ENCODE peak calls at places on chromosomes 11 and 22, in six cellular contexts. X is PC-9, R is PC-3, U is GM23338, Q is SK-N-SH, E is Karpas-422. L is an unnamed sample.

GRCh38 chr22:45124176-45124857 is 39.4 kb upstream of the NUP50 start:
- DNase-seq in X (no peak), R (no peak), U (no peak), Q (no peak), E (no peak), L (no peak)

GRCh38 chr11:121421149-121421906 is 30.8 kb upstream of the SORL1 start:
- DNase-seq in X (no peak), R (peak; percentile 71), U (peak; percentile 45), Q (no peak), E (peak; percentile 63), L (no peak)

GRCh38 chr11:46116007-46116711 is 5.1 kb downstream of the PHF21A start:
- DNase-seq in X (no peak), R (no peak), U (no peak), Q (no peak), E (no peak), L (no peak)

GRCh38 chr22:29727248-29727551 is 7.4 kb downstream of the CABP7 start:
- DNase-seq in X (no peak), R (no peak), U (peak; percentile 81), Q (peak; percentile 91), E (peak; percentile 73), L (no peak)

GRCh38 chr11:81975261-81975900 is 758.3 kb downstream of the FAM181B start:
- DNase-seq in X (no peak), R (no peak), U (no peak), Q (no peak), E (no peak), L (no peak)

GRCh38 chr11:131385763-131386394 is 15.5 kb downstream of the NTM start:
- DNase-seq in X (no peak), R (no peak), U (no peak), Q (no peak), E (no peak), L (no peak)

GRCh38 chr22:25564320-25564978 is at the start of gene GRK3:
- DNase-seq in X (peak; percentile 34), R (no peak), U (peak; percentile 75), Q (peak; percentile 95), E (peak; percentile 55), L (peak; percentile 44)

GRCh38 chr11:31645747-31646146 is 136.2 kb downstream of the ELP4 start:
- DNase-seq in X (peak; percentile 18), R (peak; percentile 86), U (no peak), Q (no peak), E (no peak), L (peak; percentile 33)

GRCh38 chr22:49509016-49509415 is 318.7 kb downstream of the BRD1 start:
- DNase-seq in X (no peak), R (no peak), U (no peak), Q (no peak), E (no peak), L (no peak)

GRCh38 chr11:65417702-65418430 is 4.7 kb upstream of the NEAT1 start:
- DNase-seq in X (peak; percentile 17), R (peak; percentile 9), U (no peak), Q (peak; percentile 41), E (peak; percentile 68), L (no peak)

GRCh38 chr22:28799834-28800307 is 498 bp downstream of the XBP1 start:
- DNase-seq in X (peak; percentile 45), R (peak; percentile 35), U (peak; percentile 60), Q (peak; percentile 84), E (peak; percentile 68), L (no peak)

GRCh38 chr11:66688561-66689534 is 11.2 kb upstream of the RBM4B start:
- DNase-seq in X (no peak), R (no peak), U (no peak), Q (peak; percentile 14), E (no peak), L (no peak)

GRCh38 chr11:92611157-92611556 is 358.3 kb upstream of the MTNR1B start:
- DNase-seq in X (no peak), R (no peak), U (peak; percentile 49), Q (no peak), E (no peak), L (no peak)

GRCh38 chr11:77619576-77620198 is 17.9 kb downstream of the CLNS1A start:
- DNase-seq in X (peak; percentile 29), R (peak; percentile 92), U (peak; percentile 92), Q (no peak), E (peak; percentile 85), L (peak; percentile 44)

GRCh38 chr11:15558513-15559181 is 443.9 kb downstream of the INSC start:
- DNase-seq in X (no peak), R (no peak), U (peak; percentile 45), Q (no peak), E (no peak), L (no peak)

GRCh38 chr11:121873770-121874169 is 242.2 kb downstream of the BLID start:
- DNase-seq in X (no peak), R (no peak), U (no peak), Q (no peak), E (no peak), L (no peak)

GRCh38 chr22:23401910-23402274 is 178.2 kb downstream of the IGLL1 start:
- DNase-seq in X (no peak), R (no peak), U (no peak), Q (peak; percentile 75), E (no peak), L (no peak)

GRCh38 chr11:130403301-130403804 is 25.1 kb downstream of the ADAMTS8 start:
- DNase-seq in X (peak; percentile 35), R (peak; percentile 87), U (peak; percentile 51), Q (no peak), E (no peak), L (no peak)

GRCh38 chr22:11066458-11067285 is 4461.3 kb upstream of the OR11H1 start:
- DNase-seq in X (no peak), R (no peak), U (no peak), Q (peak; percentile 29), E (peak; percentile 37), L (no peak)

GRCh38 chr11:118343248-118343647 is 743 bp upstream of the CD3D start:
- DNase-seq in X (no peak), R (no peak), U (no peak), Q (no peak), E (peak; percentile 86), L (no peak)

GRCh38 chr22:23075050-23075449 is 4.7 kb downstream of the GNAZ start:
- DNase-seq in X (no peak), R (no peak), U (no peak), Q (no peak), E (no peak), L (no peak)

GRCh38 chr11:86511086-86511551 is 136.4 kb downstream of the CCDC81 start:
- DNase-seq in X (no peak), R (peak; percentile 36), U (no peak), Q (no peak), E (no peak), L (no peak)

GRCh38 chr11:101430236-101430635 is 153.6 kb downstream of the TRPC6 start:
- DNase-seq in X (no peak), R (no peak), U (no peak), Q (no peak), E (no peak), L (no peak)

GRCh38 chr11:44029507-44029845 is 18.3 kb upstream of the ACCSL start:
- DNase-seq in X (no peak), R (no peak), U (no peak), Q (no peak), E (no peak), L (no peak)

GRCh38 chr11:110525883-110526282 is 96.1 kb downstream of the FDX1 start:
- DNase-seq in X (no peak), R (peak; percentile 14), U (no peak), Q (no peak), E (no peak), L (no peak)

GRCh38 chr11:80593981-80594380 is 1153.2 kb upstream of the TENM4 start:
- DNase-seq in X (peak; percentile 76), R (peak; percentile 83), U (no peak), Q (no peak), E (no peak), L (no peak)

GRCh38 chr11:119788096-119788883 is 59.3 kb upstream of the NECTIN1 start:
- DNase-seq in X (no peak), R (no peak), U (no peak), Q (peak; percentile 62), E (no peak), L (no peak)

GRCh38 chr11:58934945-58935513 is 4.3 kb upstream of the GLYATL1 start:
- DNase-seq in X (no peak), R (no peak), U (no peak), Q (no peak), E (no peak), L (no peak)
- H3K9me2 ChIP-seq in X (no peaks in the 10 kb centered on the region), R (no peaks in the 10 kb centered on the region), U (peaks cover 3% of the 10 kb centered on the region), Q (no peaks in the 10 kb centered on the region), E (no peaks in the 10 kb centered on the region), L (no peaks in the 10 kb centered on the region)

GRCh38 chr11:115580416-115580815 is 76.2 kb upstream of the CADM1 start:
- DNase-seq in X (no peak), R (no peak), U (no peak), Q (no peak), E (no peak), L (no peak)

GRCh38 chr11:115578275-115578674 is 74.1 kb upstream of the CADM1 start:
- DNase-seq in X (no peak), R (no peak), U (no peak), Q (no peak), E (no peak), L (no peak)

GRCh38 chr11:115576606-115577005 is 72.4 kb upstream of the CADM1 start:
- DNase-seq in X (no peak), R (no peak), U (no peak), Q (no peak), E (no peak), L (no peak)

GRCh38 chr11:115579181-115579825 is 75.1 kb upstream of the CADM1 start:
- DNase-seq in X (no peak), R (peak; percentile 8), U (no peak), Q (no peak), E (no peak), L (no peak)

DNA sequence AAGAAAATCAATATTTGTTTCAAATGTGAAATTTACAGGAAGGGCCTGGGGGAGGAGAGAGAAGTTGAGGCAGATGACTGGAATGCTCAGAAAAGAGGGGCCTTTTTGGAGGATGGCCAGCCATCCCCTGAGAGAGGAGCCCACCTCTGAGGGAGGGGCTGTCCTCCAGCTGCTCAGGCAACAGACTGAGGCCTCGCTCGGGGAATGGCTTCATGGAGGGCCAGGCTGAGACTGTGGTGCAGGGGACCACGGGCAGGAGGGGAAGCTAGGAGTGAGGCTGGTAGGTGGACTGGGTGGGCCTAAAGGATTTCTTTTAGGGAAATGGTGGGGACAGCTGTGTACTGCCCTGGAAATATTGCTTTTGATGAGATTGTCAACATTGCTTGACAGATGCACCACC is 73.5 kb upstream of the CADM1 start:
- DNase-seq in X (no peak), R (no peak), U (no peak), Q (no peak), E (no peak), L (no peak)
- H3K9me2 ChIP-seq in X (no peaks in the 10 kb centered on the region), R (no peaks in the 10 kb centered on the region), U (peaks cover 3% of the 10 kb centered on the region), Q (no peaks in the 10 kb centered on the region), E (no peaks in the 10 kb centered on the region), L (no peaks in the 10 kb centered on the region)

GRCh38 chr11:17954395-17955252 is 58.2 kb downstream of the SERGEF start:
- DNase-seq in X (no peak), R (no peak), U (no peak), Q (no peak), E (no peak), L (no peak)

GRCh38 chr11:17951685-17952388 is 61.0 kb downstream of the SERGEF start:
- DNase-seq in X (no peak), R (no peak), U (no peak), Q (no peak), E (no peak), L (no peak)

GRCh38 chr11:17952487-17952886 is 60.4 kb downstream of the SERGEF start:
- DNase-seq in X (no peak), R (no peak), U (no peak), Q (no peak), E (no peak), L (no peak)
- H3K9me2 ChIP-seq in X (no peaks in the 10 kb centered on the region), R (no peaks in the 10 kb centered on the region), U (no peaks in the 10 kb centered on the region), Q (no peaks in the 10 kb centered on the region), E (no peaks in the 10 kb centered on the region), L (no peaks in the 10 kb centered on the region)

GRCh38 chr11:128565881-128566280 is 21.5 kb downstream of the ETS1 start:
- DNase-seq in X (no peak), R (no peak), U (no peak), Q (no peak), E (no peak), L (no peak)
- H3K9me2 ChIP-seq in X (no peaks in the 10 kb centered on the region), R (no peaks in the 10 kb centered on the region), U (no peaks in the 10 kb centered on the region), Q (no peaks in the 10 kb centered on the region), E (no peaks in the 10 kb centered on the region), L (peaks cover 3% of the 10 kb centered on the region)